ENCODE peak calls at places on chromosomes 12 and 14, in nine cellular contexts. One of them, this sample, is unnamed.

GRCh38 chr12:3124917-3125316 is 47.7 kb downstream of the TSPAN9 start:
- DNase-seq in astrocyte of the cerebellum: no peak
- DNase-seq in uterus: no peak
- DNase-seq in GM12865: no peak
- DNase-seq in fibroblast of pulmonary artery: no peak
- DNase-seq in sigmoid colon: no peak
- DNase-seq in PC-9: no peak
- DNase-seq in heart left ventricle: no peak
- DNase-seq in RWPE2: no peak
- DNase-seq in this sample: no peak

GRCh38 chr12:109677323-109677722 is 36.3 kb upstream of the FAM222A start:
- DNase-seq in fibroblast of pulmonary artery: no peak
- DNase-seq in heart left ventricle: no peak
- DNase-seq in PC-9: no peak
- DNase-seq in astrocyte of the cerebellum: no peak
- DNase-seq in sigmoid colon: no peak
- DNase-seq in GM12865: no peak
- DNase-seq in RWPE2: no peak
- DNase-seq in uterus: no peak
- DNase-seq in this sample: no peak

GRCh38 chr12:88361493-88361892 is 218.8 kb downstream of the KITLG start:
- DNase-seq in GM12865: no peak
- DNase-seq in astrocyte of the cerebellum: no peak
- DNase-seq in uterus: no peak
- DNase-seq in sigmoid colon: no peak
- DNase-seq in fibroblast of pulmonary artery: peak
- DNase-seq in PC-9: no peak
- DNase-seq in RWPE2: no peak
- DNase-seq in heart left ventricle: no peak
- DNase-seq in this sample: no peak

GRCh38 chr12:22333751-22334695 is 484 bp downstream of the ST8SIA1 start:
- DNase-seq in PC-9: no peak
- DNase-seq in RWPE2: no peak
- DNase-seq in uterus: no peak
- DNase-seq in sigmoid colon: peak
- DNase-seq in fibroblast of pulmonary artery: no peak
- DNase-seq in heart left ventricle: peak
- DNase-seq in astrocyte of the cerebellum: no peak
- DNase-seq in GM12865: no peak
- DNase-seq in this sample: no peak

GRCh38 chr14:102498005-102498677 is 11.4 kb downstream of the ANKRD9 start:
- DNase-seq in fibroblast of pulmonary artery: no peak
- DNase-seq in astrocyte of the cerebellum: no peak
- DNase-seq in RWPE2: no peak
- DNase-seq in uterus: no peak
- DNase-seq in PC-9: no peak
- DNase-seq in heart left ventricle: no peak
- DNase-seq in GM12865: no peak
- DNase-seq in sigmoid colon: no peak
- DNase-seq in this sample: no peak

GRCh38 chr12:63034601-63035000 is 99.7 kb upstream of the PPM1H start:
- DNase-seq in fibroblast of pulmonary artery: no peak
- DNase-seq in RWPE2: no peak
- DNase-seq in heart left ventricle: no peak
- DNase-seq in GM12865: no peak
- DNase-seq in PC-9: no peak
- DNase-seq in astrocyte of the cerebellum: no peak
- DNase-seq in uterus: no peak
- DNase-seq in sigmoid colon: no peak
- DNase-seq in this sample: no peak

GRCh38 chr14:94748667-94749347 is 21.1 kb downstream of the GSC start:
- DNase-seq in astrocyte of the cerebellum: no peak
- DNase-seq in RWPE2: no peak
- DNase-seq in GM12865: peak
- DNase-seq in sigmoid colon: no peak
- DNase-seq in fibroblast of pulmonary artery: no peak
- DNase-seq in uterus: no peak
- DNase-seq in PC-9: peak
- DNase-seq in heart left ventricle: no peak
- DNase-seq in this sample: no peak

GRCh38 chr12:54352891-54353874 is 11.1 kb downstream of the GPR84 start:
- DNase-seq in RWPE2: no peak
- DNase-seq in fibroblast of pulmonary artery: no peak
- DNase-seq in PC-9: no peak
- DNase-seq in GM12865: no peak
- DNase-seq in astrocyte of the cerebellum: peak
- DNase-seq in sigmoid colon: peak
- DNase-seq in heart left ventricle: peak
- DNase-seq in uterus: peak
- DNase-seq in this sample: no peak

GRCh38 chr14:56666716-56667115 is 87.1 kb downstream of the TMEM260 start:
- DNase-seq in RWPE2: no peak
- DNase-seq in uterus: no peak
- DNase-seq in GM12865: no peak
- DNase-seq in astrocyte of the cerebellum: peak
- DNase-seq in sigmoid colon: no peak
- DNase-seq in heart left ventricle: no peak
- DNase-seq in PC-9: no peak
- DNase-seq in fibroblast of pulmonary artery: peak
- DNase-seq in this sample: no peak

GRCh38 chr12:87931764-87932163 is 97.4 kb downstream of the C12orf50 start:
- DNase-seq in sigmoid colon: no peak
- DNase-seq in GM12865: no peak
- DNase-seq in uterus: no peak
- DNase-seq in fibroblast of pulmonary artery: peak
- DNase-seq in PC-9: no peak
- DNase-seq in heart left ventricle: no peak
- DNase-seq in astrocyte of the cerebellum: no peak
- DNase-seq in RWPE2: no peak
- DNase-seq in this sample: no peak

GRCh38 chr14:24437020-24437735 is 5.4 kb downstream of the SDR39U1 start:
- DNase-seq in GM12865: no peak
- DNase-seq in RWPE2: no peak
- DNase-seq in sigmoid colon: peak
- DNase-seq in astrocyte of the cerebellum: no peak
- DNase-seq in fibroblast of pulmonary artery: no peak
- DNase-seq in uterus: no peak
- DNase-seq in heart left ventricle: no peak
- DNase-seq in PC-9: no peak
- DNase-seq in this sample: no peak

GRCh38 chr14:68391292-68392014 is 401.4 kb downstream of the ZFP36L1 start:
- DNase-seq in astrocyte of the cerebellum: peak
- DNase-seq in PC-9: no peak
- DNase-seq in uterus: peak
- DNase-seq in RWPE2: no peak
- DNase-seq in sigmoid colon: no peak
- DNase-seq in fibroblast of pulmonary artery: peak
- DNase-seq in GM12865: no peak
- DNase-seq in heart left ventricle: peak
- DNase-seq in this sample: no peak

GRCh38 chr12:88418856-88419497 is 161.3 kb downstream of the KITLG start:
- DNase-seq in astrocyte of the cerebellum: no peak
- DNase-seq in heart left ventricle: no peak
- DNase-seq in PC-9: no peak
- DNase-seq in fibroblast of pulmonary artery: peak
- DNase-seq in RWPE2: no peak
- DNase-seq in GM12865: no peak
- DNase-seq in sigmoid colon: no peak
- DNase-seq in uterus: no peak
- DNase-seq in this sample: no peak

DNA sequence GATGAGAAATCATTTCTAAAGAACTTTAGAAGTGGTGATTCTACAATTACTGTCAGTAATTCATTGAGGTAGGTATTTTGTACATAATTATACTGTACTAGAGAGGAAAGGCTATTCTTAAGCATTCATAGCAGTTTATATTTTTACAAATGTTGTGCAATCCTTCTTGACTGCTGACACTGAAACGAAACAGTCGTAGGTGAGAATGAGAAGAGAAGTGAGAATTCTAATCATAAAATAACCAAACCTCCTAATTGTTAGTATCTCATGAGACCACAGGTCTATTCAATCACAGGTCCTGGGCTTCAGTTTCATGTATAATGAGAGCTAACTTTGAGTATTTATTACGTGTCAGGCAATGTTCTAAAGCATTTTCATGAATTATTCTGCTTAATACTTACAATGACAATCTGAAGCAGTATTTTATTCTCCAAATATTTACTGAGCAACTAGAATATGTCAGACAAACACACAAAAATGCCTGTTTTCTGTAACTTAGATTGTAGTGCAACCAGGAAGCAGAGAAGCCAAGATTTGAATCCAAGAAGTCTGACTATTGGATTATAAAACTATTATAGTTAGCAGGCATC is 24.4 kb downstream of the RERG start:
- DNase-seq in sigmoid colon: no peak
- DNase-seq in GM12865: peak
- DNase-seq in astrocyte of the cerebellum: no peak
- DNase-seq in uterus: no peak
- DNase-seq in heart left ventricle: no peak
- DNase-seq in fibroblast of pulmonary artery: no peak
- DNase-seq in PC-9: no peak
- DNase-seq in RWPE2: no peak
- DNase-seq in this sample: no peak
- H3K4me3 ChIP-seq in sigmoid colon: no peak
- H3K4me3 ChIP-seq in GM12865: no peak
- H3K4me3 ChIP-seq in astrocyte of the cerebellum: no peak
- H3K4me3 ChIP-seq in uterus: no peak
- H3K4me3 ChIP-seq in heart left ventricle: no peak
- H3K4me3 ChIP-seq in fibroblast of pulmonary artery: no peak
- H3K4me3 ChIP-seq in PC-9: no peak
- H3K4me3 ChIP-seq in RWPE2: no peak
- H3K4me3 ChIP-seq in this sample: no peak

DNA sequence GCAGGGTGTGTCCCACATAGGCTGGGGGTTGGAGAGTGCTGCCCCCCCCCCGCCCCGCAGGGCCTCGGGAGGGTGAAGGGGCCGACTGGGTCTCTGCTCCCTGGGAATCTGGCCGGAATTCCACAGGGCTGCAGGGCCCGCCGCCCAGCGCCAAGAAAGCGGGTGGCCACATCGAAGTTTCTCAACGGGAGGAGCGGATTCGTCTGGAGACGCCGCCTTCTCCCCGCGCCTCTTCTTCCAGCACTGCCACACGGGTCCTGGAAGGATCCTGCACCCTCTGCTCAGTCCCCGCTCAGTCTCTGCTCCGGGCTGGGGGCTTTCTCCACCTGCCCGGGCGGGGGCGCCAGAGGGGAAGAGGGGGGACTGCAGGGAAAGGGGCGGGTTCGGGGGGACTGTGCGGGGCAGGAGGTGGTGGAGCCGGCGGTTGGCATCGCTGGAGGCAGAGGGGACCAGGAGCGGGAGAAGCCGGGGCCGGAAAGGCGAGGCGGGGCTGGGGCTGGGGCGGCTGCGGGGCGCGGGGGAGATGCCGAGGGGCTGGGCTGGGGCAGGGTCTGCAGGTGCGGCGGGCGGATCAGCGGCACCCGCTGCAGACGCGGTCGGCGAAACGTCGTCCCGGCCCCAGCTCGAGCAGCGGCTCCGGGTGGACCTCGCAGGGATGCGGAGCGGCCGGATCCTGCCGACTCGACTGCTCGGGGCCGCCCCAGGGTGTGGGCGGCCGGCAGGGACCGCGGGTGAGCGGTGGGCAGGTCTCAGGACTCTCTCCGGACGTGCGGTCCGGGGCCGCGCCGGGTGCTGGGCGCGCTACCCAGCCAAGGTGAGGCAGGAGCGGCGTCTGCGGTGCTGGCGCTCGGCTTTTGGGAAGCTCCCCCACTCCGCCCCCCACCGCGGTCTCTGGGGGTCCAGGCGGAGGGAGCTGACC is 811.4 kb upstream of the TMEM132C start:
- DNase-seq in RWPE2: no peak
- DNase-seq in heart left ventricle: no peak
- DNase-seq in PC-9: no peak
- DNase-seq in GM12865: no peak
- DNase-seq in uterus: no peak
- DNase-seq in fibroblast of pulmonary artery: no peak
- DNase-seq in sigmoid colon: no peak
- DNase-seq in astrocyte of the cerebellum: no peak
- DNase-seq in this sample: no peak
- H3K4me3 ChIP-seq in RWPE2: peak
- H3K4me3 ChIP-seq in heart left ventricle: no peak
- H3K4me3 ChIP-seq in PC-9: no peak
- H3K4me3 ChIP-seq in GM12865: no peak
- H3K4me3 ChIP-seq in uterus: no peak
- H3K4me3 ChIP-seq in fibroblast of pulmonary artery: no peak
- H3K4me3 ChIP-seq in sigmoid colon: no peak
- H3K4me3 ChIP-seq in astrocyte of the cerebellum: peak
- H3K4me3 ChIP-seq in this sample: peak

GRCh38 chr12:103957865-103958388 is 7.7 kb upstream of the TDG start:
- DNase-seq in GM12865: no peak
- DNase-seq in PC-9: no peak
- DNase-seq in RWPE2: no peak
- DNase-seq in sigmoid colon: no peak
- DNase-seq in uterus: no peak
- DNase-seq in heart left ventricle: no peak
- DNase-seq in astrocyte of the cerebellum: no peak
- DNase-seq in fibroblast of pulmonary artery: no peak
- DNase-seq in this sample: no peak
- H3K4me3 ChIP-seq in GM12865: peak
- H3K4me3 ChIP-seq in PC-9: peak
- H3K4me3 ChIP-seq in RWPE2: no peak
- H3K4me3 ChIP-seq in sigmoid colon: peak
- H3K4me3 ChIP-seq in uterus: no peak
- H3K4me3 ChIP-seq in heart left ventricle: peak
- H3K4me3 ChIP-seq in astrocyte of the cerebellum: no peak
- H3K4me3 ChIP-seq in fibroblast of pulmonary artery: no peak
- H3K4me3 ChIP-seq in this sample: peak

GRCh38 chr12:117882603-117883184 is 86.1 kb downstream of the KSR2 start:
- DNase-seq in fibroblast of pulmonary artery: no peak
- DNase-seq in uterus: no peak
- DNase-seq in sigmoid colon: no peak
- DNase-seq in PC-9: no peak
- DNase-seq in heart left ventricle: no peak
- DNase-seq in GM12865: no peak
- DNase-seq in astrocyte of the cerebellum: no peak
- DNase-seq in RWPE2: no peak
- DNase-seq in this sample: no peak

GRCh38 chr12:117881517-117881916 is 87.3 kb downstream of the KSR2 start:
- DNase-seq in PC-9: no peak
- DNase-seq in heart left ventricle: no peak
- DNase-seq in RWPE2: no peak
- DNase-seq in astrocyte of the cerebellum: no peak
- DNase-seq in sigmoid colon: no peak
- DNase-seq in uterus: no peak
- DNase-seq in fibroblast of pulmonary artery: no peak
- DNase-seq in GM12865: no peak
- DNase-seq in this sample: no peak

GRCh38 chr12:117885211-117885610 is 83.6 kb downstream of the KSR2 start:
- DNase-seq in heart left ventricle: no peak
- DNase-seq in fibroblast of pulmonary artery: no peak
- DNase-seq in GM12865: no peak
- DNase-seq in sigmoid colon: no peak
- DNase-seq in RWPE2: no peak
- DNase-seq in PC-9: no peak
- DNase-seq in astrocyte of the cerebellum: no peak
- DNase-seq in uterus: no peak
- DNase-seq in this sample: no peak

GRCh38 chr12:117882181-117882580 is 86.6 kb downstream of the KSR2 start:
- DNase-seq in astrocyte of the cerebellum: no peak
- DNase-seq in GM12865: no peak
- DNase-seq in RWPE2: no peak
- DNase-seq in PC-9: no peak
- DNase-seq in uterus: no peak
- DNase-seq in fibroblast of pulmonary artery: no peak
- DNase-seq in sigmoid colon: no peak
- DNase-seq in heart left ventricle: no peak
- DNase-seq in this sample: no peak

GRCh38 chr12:117884161-117884560 is 84.6 kb downstream of the KSR2 start:
- DNase-seq in GM12865: no peak
- DNase-seq in astrocyte of the cerebellum: no peak
- DNase-seq in RWPE2: no peak
- DNase-seq in uterus: no peak
- DNase-seq in heart left ventricle: no peak
- DNase-seq in fibroblast of pulmonary artery: no peak
- DNase-seq in PC-9: no peak
- DNase-seq in sigmoid colon: no peak
- DNase-seq in this sample: no peak
- H3K4me3 ChIP-seq in GM12865: no peak
- H3K4me3 ChIP-seq in astrocyte of the cerebellum: no peak
- H3K4me3 ChIP-seq in RWPE2: no peak
- H3K4me3 ChIP-seq in uterus: no peak
- H3K4me3 ChIP-seq in heart left ventricle: no peak
- H3K4me3 ChIP-seq in fibroblast of pulmonary artery: no peak
- H3K4me3 ChIP-seq in PC-9: no peak
- H3K4me3 ChIP-seq in sigmoid colon: no peak
- H3K4me3 ChIP-seq in this sample: no peak